ENCODE peak calls at places on chromosomes 12 and 14, in ten cellular contexts. O, M, Q, Z, W, S, E, V, F and A are unnamed samples.

GRCh38 chr14:65915125-65915524 is 502.6 kb downstream of the FUT8 start:
- DNase-seq in V (no peak), F (no peak), Z (no peak), W (no peak), E (no peak), O (no peak), M (no peak), S (no peak), Q (no peak), A (no peak)

GRCh38 chr14:90523961-90524875 is 127.4 kb downstream of the CALM1 start:
- DNase-seq in S (no peak), O (no peak), W (no peak), V (no peak), F (no peak), E (no peak), Q (no peak), Z (no peak), M (no peak), A (no peak)

GRCh38 chr14:37864861-37865718 is 269.7 kb downstream of the TTC6 start:
- DNase-seq in W (no peak), M (no peak), O (no peak), Z (no peak), E (no peak), V (peak; percentile 76), F (no peak), Q (no peak), S (no peak), A (no peak)

GRCh38 chr12:51318846-51319570 is 5.0 kb downstream of the BIN2 start:
- DNase-seq in O (no peak), W (no peak), Z (no peak), M (no peak), F (no peak), V (no peak), S (peak; percentile 82), E (no peak), Q (peak; percentile 30), A (no peak)

GRCh38 chr12:94287245-94287628 is 138.9 kb downstream of the PLXNC1 start:
- DNase-seq in F (no peak), S (no peak), M (no peak), E (peak; percentile 45), V (no peak), W (no peak), Q (no peak), O (no peak), Z (no peak), A (no peak)

GRCh38 chr12:42982828-42983227 is 393.3 kb upstream of the PRICKLE1 start:
- DNase-seq in O (no peak), V (no peak), W (no peak), Q (no peak), S (no peak), E (no peak), M (no peak), F (no peak), Z (no peak), A (no peak)

GRCh38 chr12:49501895-49502294 is 36.9 kb upstream of the KCNH3 start:
- DNase-seq in W (no peak), Z (no peak), E (no peak), Q (no peak), M (no peak), F (no peak), V (no peak), S (no peak), O (no peak), A (no peak)

GRCh38 chr12:47216150-47216677 is 136.5 kb upstream of the AMIGO2 start:
- DNase-seq in E (no peak), O (no peak), Z (peak; percentile 61), F (peak; percentile 45), Q (peak; percentile 60), V (no peak), M (no peak), W (no peak), S (peak; percentile 83), A (no peak)

GRCh38 chr14:104788533-104788818 is 7.1 kb downstream of the AKT1 start:
- DNase-seq in V (no peak), M (no peak), Q (no peak), Z (no peak), F (no peak), E (no peak), W (no peak), S (no peak), O (no peak), A (no peak)

GRCh38 chr12:14260011-14260993 is 105.2 kb upstream of the ATF7IP start:
- DNase-seq in W (peak; percentile 66), E (peak; percentile 98), S (peak; percentile 93), Z (peak; percentile 83), Q (no peak), V (peak; percentile 78), F (no peak), O (no peak), M (peak; percentile 95), A (peak; percentile 73)

GRCh38 chr14:94089479-94089878 is 8.4 kb downstream of the IFI27L1 start:
- DNase-seq in F (no peak), S (no peak), W (no peak), O (no peak), V (no peak), M (no peak), Q (no peak), Z (no peak), E (peak; percentile 2), A (no peak)

GRCh38 chr12:75479963-75480461 is 543 bp upstream of the GLIPR1 start:
- DNase-seq in V (no peak), S (no peak), E (no peak), Q (no peak), F (no peak), O (no peak), Z (no peak), M (no peak), W (no peak), A (no peak)

GRCh38 chr12:4353785-4354208 is 25.7 kb downstream of the FGF23 start:
- DNase-seq in F (peak; percentile 4), E (peak; percentile 78), W (no peak), S (peak; percentile 54), M (peak; percentile 0), Z (no peak), V (no peak), Q (peak; percentile 50), O (peak; percentile 8), A (no peak)

GRCh38 chr12:47394070-47394469 is 311.8 kb downstream of the RPAP3 start:
- DNase-seq in W (no peak), E (no peak), S (no peak), O (no peak), Q (no peak), M (no peak), Z (no peak), V (no peak), F (no peak), A (no peak)

GRCh38 chr12:67241482-67241881 is 27.7 kb upstream of the CAND1 start:
- DNase-seq in O (no peak), Q (no peak), M (no peak), Z (no peak), S (no peak), F (no peak), W (no peak), V (no peak), E (no peak), A (no peak)